ENCODE peak calls at places on chromosome 11, in four cellular contexts. Q, W, K and F are unnamed samples. For H3K4me1 and H3K9me3, the result is how much of the 10 kb centered on the place peaks cover.

GRCh38 chr11:29606596-29606995 is 410.2 kb downstream of the KCNA4 start:
- DNase-seq in Q (no peak), W (no peak), K (no peak), F (no peak)

GRCh38 chr11:6238902-6239301 is at the start of gene CNGA4:
- DNase-seq in Q (no peak), W (no peak), K (no peak), F (no peak)

GRCh38 chr11:30342736-30343166 is 19.8 kb downstream of the ARL14EP start:
- DNase-seq in Q (no peak), W (no peak), K (no peak), F (no peak)

GRCh38 chr11:20110908-20111669 is 49.2 kb downstream of the DBX1 start:
- DNase-seq in Q (peak), W (no peak), K (peak), F (peak)

GRCh38 chr11:104852811-104853210 is 45.4 kb downstream of the CASP12 start:
- DNase-seq in Q (no peak), W (no peak), K (no peak), F (no peak)

GRCh38 chr11:10592331-10592730 is 23.9 kb upstream of the LYVE1 start:
- DNase-seq in Q (no peak), W (no peak), K (no peak), F (no peak)

GRCh38 chr11:59429924-59430516 is 3.8 kb upstream of the OR5A2 start:
- DNase-seq in Q (peak), W (no peak), K (no peak), F (peak)

GRCh38 chr11:63530021-63530420 is 6.6 kb upstream of the PLAAT4 start:
- DNase-seq in Q (no peak), W (no peak), K (no peak), F (no peak)

GRCh38 chr11:104649002-104649401 is 249.3 kb downstream of the CASP12 start:
- DNase-seq in Q (no peak), W (no peak), K (no peak), F (no peak)

GRCh38 chr11:59271247-59271755 is 58.6 kb upstream of the MPEG1 start:
- DNase-seq in Q (no peak), W (no peak), K (no peak), F (no peak)

GRCh38 chr11:2377511-2378443 is 667 bp downstream of the CD81 start:
- DNase-seq in Q (peak), W (peak), K (peak), F (peak)

GRCh38 chr11:44861829-44862545 is 88.7 kb downstream of the TP53I11 start:
- DNase-seq in Q (peak), W (peak), K (peak), F (peak)

GRCh38 chr11:96016978-96017502 is 93.1 kb upstream of the MTMR2 start:
- DNase-seq in Q (no peak), W (no peak), K (no peak), F (no peak)

GRCh38 chr11:128790200-128790599 is 76.9 kb downstream of the KCNJ1 start:
- DNase-seq in Q (no peak), W (no peak), K (no peak), F (peak)

GRCh38 chr11:44563716-44564115 is 1.7 kb upstream of the CD82 start:
- DNase-seq in Q (no peak), W (no peak), K (no peak), F (no peak)

GRCh38 chr11:65787649-65788622 is 1.1 kb downstream of the OVOL1 start:
- DNase-seq in Q (no peak), W (no peak), K (peak), F (peak)

GRCh38 chr11:111606986-111607385 is 4.7 kb downstream of the SIK2 start:
- DNase-seq in Q (no peak), W (no peak), K (no peak), F (no peak)

GRCh38 chr11:47539681-47540039 is 13.3 kb downstream of the CELF1 start:
- DNase-seq in Q (no peak), W (no peak), K (peak), F (peak)

GRCh38 chr11:33248416-33248957 is 8.7 kb upstream of the HIPK3 start:
- DNase-seq in Q (no peak), W (no peak), K (no peak), F (no peak)

GRCh38 chr11:17353228-17354021 is 1.8 kb downstream of the NCR3LG1 start:
- DNase-seq in Q (peak), W (peak), K (peak), F (peak)

GRCh38 chr11:47652070-47652469 is 9.7 kb upstream of the MTCH2 start:
- DNase-seq in Q (no peak), W (no peak), K (no peak), F (no peak)

GRCh38 chr11:123797065-123797940 is 8.8 kb downstream of the OR6M1 start:
- DNase-seq in Q (no peak), W (no peak), K (no peak), F (peak)

GRCh38 chr11:94120946-94121345 is 7.7 kb upstream of the PANX1 start:
- DNase-seq in Q (no peak), W (no peak), K (no peak), F (no peak)

GRCh38 chr11:126636911-126637799 is 281.7 kb downstream of the ST3GAL4 start:
- DNase-seq in Q (peak), W (no peak), K (no peak), F (no peak)

GRCh38 chr11:71991494-71991893 is 7.2 kb upstream of the IL18BP start:
- DNase-seq in Q (no peak), W (no peak), K (no peak), F (no peak)

GRCh38 chr11:6410695-6411430 is 8.0 kb downstream of the APBB1 start:
- DNase-seq in Q (no peak), W (no peak), K (no peak), F (no peak)

GRCh38 chr11:58625826-58626460 is 3.5 kb downstream of the CNTF start:
- DNase-seq in Q (no peak), W (no peak), K (no peak), F (no peak)

GRCh38 chr11:8933931-8934330 is 1.2 kb upstream of the C11orf16 start:
- DNase-seq in Q (no peak), W (no peak), K (no peak), F (no peak)

GRCh38 chr11:107591446-107592236 is 694 bp downstream of the ELMOD1 start:
- DNase-seq in Q (no peak), W (no peak), K (no peak), F (peak)

GRCh38 chr11:5605849-5606248 is 9.4 kb downstream of the TRIM6 start:
- DNase-seq in Q (no peak), W (no peak), K (no peak), F (no peak)

GRCh38 chr11:76662656-76663460 is 7.7 kb downstream of the LRRC32 start:
- DNase-seq in Q (no peak), W (no peak), K (no peak), F (no peak)

GRCh38 chr11:71164186-71164585 is 88.2 kb downstream of the SHANK2 start:
- DNase-seq in Q (no peak), W (no peak), K (no peak), F (no peak)

GRCh38 chr11:48031602-48032001 is 51.2 kb downstream of the PTPRJ start:
- DNase-seq in Q (no peak), W (no peak), K (no peak), F (no peak)

GRCh38 chr11:65439331-65440181 is 17.0 kb downstream of the NEAT1 start:
- DNase-seq in Q (peak), W (no peak), K (peak), F (no peak)

GRCh38 chr11:47469411-47470179 is 20.7 kb upstream of the RAPSN start:
- DNase-seq in Q (no peak), W (no peak), K (no peak), F (no peak)

GRCh38 chr11:68992743-68993255 is 12.0 kb upstream of the MRGPRD start:
- DNase-seq in Q (no peak), W (no peak), K (no peak), F (no peak)

GRCh38 chr11:117794772-117795629 is 2.0 kb downstream of the DSCAML1 start:
- DNase-seq in Q (no peak), W (no peak), K (no peak), F (no peak)

GRCh38 chr11:70668204-70669202 is 270.2 kb downstream of the CTTN start:
- DNase-seq in Q (no peak), W (no peak), K (no peak), F (no peak)

GRCh38 chr11:70138403-70138802 is 60.3 kb downstream of the ANO1 start:
- DNase-seq in Q (no peak), W (no peak), K (no peak), F (no peak)

GRCh38 chr11:19187880-19188279 is 13.9 kb downstream of the CSRP3 start:
- DNase-seq in Q (no peak), W (no peak), K (no peak), F (no peak)

GRCh38 chr11:78425436-78425835 is 7.8 kb upstream of the GAB2 start:
- DNase-seq in Q (no peak), W (no peak), K (no peak), F (no peak)
- H3K4me1 ChIP-seq in Q (under half), W (under half), K (under half), F (under half)

DNA sequence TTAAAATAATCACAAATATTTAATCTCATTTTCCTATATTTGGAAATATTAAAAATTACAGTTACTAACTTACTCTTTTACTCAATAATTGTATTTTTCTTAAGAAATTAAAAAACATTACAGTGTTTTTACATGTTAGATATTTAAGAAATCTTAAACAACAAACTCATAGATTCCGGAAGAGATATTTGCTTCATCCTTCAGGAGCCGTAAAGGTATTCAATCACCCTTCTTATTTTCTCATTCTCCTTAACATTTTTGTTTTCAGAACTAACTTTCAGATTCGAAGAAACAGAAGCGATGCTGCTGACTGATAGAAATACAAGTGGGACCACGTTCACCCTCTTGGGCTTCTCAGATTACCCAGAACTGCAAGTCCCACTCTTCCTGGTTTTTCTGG is at the start of gene OR5D18:
- DNase-seq in Q (no peak), W (no peak), K (no peak), F (no peak)
- H3K9me3 ChIP-seq in Q (under half), W (under half), K (under half), F (under half)

DNA sequence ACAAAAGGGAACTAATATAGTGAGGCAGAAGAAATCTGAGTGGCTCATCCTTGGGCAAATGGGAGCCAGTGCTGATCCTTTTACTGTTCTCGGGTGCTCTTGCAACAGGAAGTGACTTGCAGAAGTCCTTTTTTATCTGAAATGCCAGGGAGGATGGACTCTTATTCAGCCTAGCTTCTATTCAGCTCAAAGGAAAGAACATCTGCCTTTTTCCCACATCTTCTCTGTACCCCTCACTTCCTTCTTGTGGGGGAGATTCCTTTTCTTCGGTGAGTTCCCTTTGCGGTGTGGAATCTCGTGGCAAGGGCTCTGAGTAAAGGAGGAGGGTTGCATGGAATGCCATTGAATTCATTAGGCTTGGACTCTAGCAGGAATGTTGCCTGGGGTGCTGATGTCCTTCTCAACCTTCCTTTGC is 76.2 kb downstream of the ZBTB16 start:
- DNase-seq in Q (no peak), W (no peak), K (no peak), F (no peak)
- H3K4me1 ChIP-seq in Q (under half), W (under half), K (half or more), F (half or more)

DNA sequence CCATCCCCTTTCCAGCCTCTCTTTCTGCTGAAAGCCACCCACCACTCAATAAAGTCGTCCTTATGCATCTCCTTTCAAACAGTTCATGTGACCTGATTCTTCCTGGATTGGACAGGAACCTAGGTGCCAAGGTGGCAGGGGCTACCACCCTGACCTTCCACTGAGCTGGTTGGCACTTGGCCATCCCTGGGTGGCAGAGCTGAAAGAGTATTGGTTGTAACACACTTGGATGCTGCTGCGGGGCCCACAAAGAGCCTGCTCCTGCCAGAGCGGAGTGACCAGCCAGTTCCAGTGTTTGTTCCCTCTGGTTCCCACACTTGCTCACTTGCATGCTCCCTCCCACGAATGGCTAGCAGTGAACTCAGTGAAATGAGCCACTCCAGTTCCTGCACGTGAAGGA is 57.2 kb upstream of the OR4C15 start:
- DNase-seq in Q (no peak), W (no peak), K (no peak), F (no peak)
- H3K9me3 ChIP-seq in Q (under half), W (under half), K (under half), F (under half)